ENCODE peak calls at places on chromosomes 6 and 20, in nine cellular contexts. One of them, this sample, is unnamed.

GRCh38 chr6:147528511-147529145 is 20.1 kb downstream of the SAMD5 start:
- DNase-seq in tibial artery: no peak
- DNase-seq in transverse colon: no peak
- DNase-seq in uterus: no peak
- DNase-seq in HL-60: no peak
- DNase-seq in brain microvascular endothelial cell: no peak
- DNase-seq in lower lobe of right lung: no peak
- DNase-seq in esophagus squamous epithelium: no peak
- DNase-seq in HFF-Myc: no peak
- DNase-seq in this sample: no peak

GRCh38 chr6:105359419-105360366 is 43.2 kb downstream of the PREP start:
- DNase-seq in tibial artery: no peak
- DNase-seq in transverse colon: no peak
- DNase-seq in uterus: no peak
- DNase-seq in HL-60: no peak
- DNase-seq in brain microvascular endothelial cell: peak
- DNase-seq in lower lobe of right lung: no peak
- DNase-seq in esophagus squamous epithelium: no peak
- DNase-seq in HFF-Myc: peak
- DNase-seq in this sample: peak

GRCh38 chr6:24566020-24566752 is 71.4 kb downstream of the ALDH5A1 start:
- DNase-seq in tibial artery: no peak
- DNase-seq in transverse colon: no peak
- DNase-seq in uterus: no peak
- DNase-seq in HL-60: no peak
- DNase-seq in brain microvascular endothelial cell: peak
- DNase-seq in lower lobe of right lung: no peak
- DNase-seq in esophagus squamous epithelium: no peak
- DNase-seq in HFF-Myc: no peak
- DNase-seq in this sample: no peak

GRCh38 chr6:11243861-11244260 is 11.4 kb upstream of the NEDD9 start:
- DNase-seq in tibial artery: no peak
- DNase-seq in transverse colon: no peak
- DNase-seq in uterus: no peak
- DNase-seq in HL-60: no peak
- DNase-seq in brain microvascular endothelial cell: no peak
- DNase-seq in lower lobe of right lung: no peak
- DNase-seq in esophagus squamous epithelium: no peak
- DNase-seq in HFF-Myc: no peak
- DNase-seq in this sample: no peak

GRCh38 chr6:18601515-18602035 is 214.4 kb downstream of the RNF144B start:
- DNase-seq in tibial artery: no peak
- DNase-seq in transverse colon: no peak
- DNase-seq in uterus: no peak
- DNase-seq in HL-60: no peak
- DNase-seq in brain microvascular endothelial cell: no peak
- DNase-seq in lower lobe of right lung: no peak
- DNase-seq in esophagus squamous epithelium: no peak
- DNase-seq in HFF-Myc: no peak
- DNase-seq in this sample: no peak

GRCh38 chr20:38842558-38842981 is 37.1 kb downstream of the PPP1R16B start:
- DNase-seq in tibial artery: no peak
- DNase-seq in transverse colon: peak
- DNase-seq in uterus: no peak
- DNase-seq in HL-60: no peak
- DNase-seq in brain microvascular endothelial cell: no peak
- DNase-seq in lower lobe of right lung: no peak
- DNase-seq in esophagus squamous epithelium: peak
- DNase-seq in HFF-Myc: no peak
- DNase-seq in this sample: no peak

GRCh38 chr6:166769648-166770047 is 142.6 kb upstream of the RPS6KA2 start:
- DNase-seq in tibial artery: no peak
- DNase-seq in transverse colon: no peak
- DNase-seq in uterus: no peak
- DNase-seq in HL-60: no peak
- DNase-seq in brain microvascular endothelial cell: no peak
- DNase-seq in lower lobe of right lung: no peak
- DNase-seq in esophagus squamous epithelium: no peak
- DNase-seq in HFF-Myc: no peak
- DNase-seq in this sample: no peak

GRCh38 chr6:127404594-127405178 is 54.5 kb downstream of the KIAA0408 start:
- DNase-seq in tibial artery: no peak
- DNase-seq in transverse colon: no peak
- DNase-seq in uterus: no peak
- DNase-seq in HL-60: peak
- DNase-seq in brain microvascular endothelial cell: no peak
- DNase-seq in lower lobe of right lung: no peak
- DNase-seq in esophagus squamous epithelium: no peak
- DNase-seq in HFF-Myc: no peak
- DNase-seq in this sample: no peak

GRCh38 chr6:28646650-28647049 is 121.0 kb downstream of the GPX5 start:
- DNase-seq in tibial artery: no peak
- DNase-seq in transverse colon: no peak
- DNase-seq in uterus: no peak
- DNase-seq in HL-60: no peak
- DNase-seq in brain microvascular endothelial cell: no peak
- DNase-seq in lower lobe of right lung: no peak
- DNase-seq in esophagus squamous epithelium: no peak
- DNase-seq in HFF-Myc: no peak
- DNase-seq in this sample: no peak

GRCh38 chr6:28643017-28643740 is 117.5 kb downstream of the GPX5 start:
- DNase-seq in tibial artery: no peak
- DNase-seq in transverse colon: no peak
- DNase-seq in uterus: no peak
- DNase-seq in HL-60: no peak
- DNase-seq in brain microvascular endothelial cell: peak
- DNase-seq in lower lobe of right lung: no peak
- DNase-seq in esophagus squamous epithelium: no peak
- DNase-seq in HFF-Myc: peak
- DNase-seq in this sample: peak

GRCh38 chr6:28651161-28651560 is 125.5 kb downstream of the GPX5 start:
- DNase-seq in tibial artery: no peak
- DNase-seq in transverse colon: no peak
- DNase-seq in uterus: no peak
- DNase-seq in HL-60: no peak
- DNase-seq in brain microvascular endothelial cell: peak
- DNase-seq in lower lobe of right lung: no peak
- DNase-seq in esophagus squamous epithelium: no peak
- DNase-seq in HFF-Myc: no peak
- DNase-seq in this sample: no peak

GRCh38 chr6:28648878-28649375 is 123.2 kb downstream of the GPX5 start:
- DNase-seq in tibial artery: no peak
- DNase-seq in transverse colon: no peak
- DNase-seq in uterus: no peak
- DNase-seq in HL-60: no peak
- DNase-seq in brain microvascular endothelial cell: peak
- DNase-seq in lower lobe of right lung: no peak
- DNase-seq in esophagus squamous epithelium: no peak
- DNase-seq in HFF-Myc: no peak
- DNase-seq in this sample: no peak

GRCh38 chr6:28648035-28648877 is 122.6 kb downstream of the GPX5 start:
- DNase-seq in tibial artery: no peak
- DNase-seq in transverse colon: no peak
- DNase-seq in uterus: peak
- DNase-seq in HL-60: no peak
- DNase-seq in brain microvascular endothelial cell: peak
- DNase-seq in lower lobe of right lung: no peak
- DNase-seq in esophagus squamous epithelium: no peak
- DNase-seq in HFF-Myc: peak
- DNase-seq in this sample: peak
- H3K4me3 ChIP-seq in tibial artery: peak
- H3K4me3 ChIP-seq in transverse colon: no peak
- H3K4me3 ChIP-seq in uterus: peak
- H3K4me3 ChIP-seq in HL-60: peak
- H3K4me3 ChIP-seq in brain microvascular endothelial cell: peak
- H3K4me3 ChIP-seq in lower lobe of right lung: peak
- H3K4me3 ChIP-seq in esophagus squamous epithelium: peak
- H3K4me3 ChIP-seq in HFF-Myc: peak
- H3K4me3 ChIP-seq in this sample: peak

GRCh38 chr6:139881251-139881650 is 506.8 kb upstream of the CITED2 start:
- DNase-seq in tibial artery: no peak
- DNase-seq in transverse colon: no peak
- DNase-seq in uterus: no peak
- DNase-seq in HL-60: no peak
- DNase-seq in brain microvascular endothelial cell: no peak
- DNase-seq in lower lobe of right lung: no peak
- DNase-seq in esophagus squamous epithelium: no peak
- DNase-seq in HFF-Myc: no peak
- DNase-seq in this sample: no peak

GRCh38 chr6:139882234-139882633 is 507.8 kb upstream of the CITED2 start:
- DNase-seq in tibial artery: no peak
- DNase-seq in transverse colon: no peak
- DNase-seq in uterus: no peak
- DNase-seq in HL-60: no peak
- DNase-seq in brain microvascular endothelial cell: peak
- DNase-seq in lower lobe of right lung: no peak
- DNase-seq in esophagus squamous epithelium: no peak
- DNase-seq in HFF-Myc: no peak
- DNase-seq in this sample: peak

GRCh38 chr6:139881728-139882211 is 507.3 kb upstream of the CITED2 start:
- DNase-seq in tibial artery: no peak
- DNase-seq in transverse colon: peak
- DNase-seq in uterus: no peak
- DNase-seq in HL-60: peak
- DNase-seq in brain microvascular endothelial cell: peak
- DNase-seq in lower lobe of right lung: no peak
- DNase-seq in esophagus squamous epithelium: no peak
- DNase-seq in HFF-Myc: no peak
- DNase-seq in this sample: peak

GRCh38 chr6:139879823-139880356 is 505.4 kb upstream of the CITED2 start:
- DNase-seq in tibial artery: no peak
- DNase-seq in transverse colon: no peak
- DNase-seq in uterus: no peak
- DNase-seq in HL-60: no peak
- DNase-seq in brain microvascular endothelial cell: no peak
- DNase-seq in lower lobe of right lung: no peak
- DNase-seq in esophagus squamous epithelium: no peak
- DNase-seq in HFF-Myc: no peak
- DNase-seq in this sample: no peak

GRCh38 chr6:139877828-139878405 is 503.5 kb upstream of the CITED2 start:
- DNase-seq in tibial artery: no peak
- DNase-seq in transverse colon: no peak
- DNase-seq in uterus: no peak
- DNase-seq in HL-60: no peak
- DNase-seq in brain microvascular endothelial cell: no peak
- DNase-seq in lower lobe of right lung: no peak
- DNase-seq in esophagus squamous epithelium: no peak
- DNase-seq in HFF-Myc: no peak
- DNase-seq in this sample: no peak
- TF ChIP-seq CTCF in tibial artery: no peak
- TF ChIP-seq CTCF in transverse colon: no peak
- TF ChIP-seq CTCF in uterus: no peak
- TF ChIP-seq CTCF in HL-60: no peak
- TF ChIP-seq CTCF in brain microvascular endothelial cell: no peak
- TF ChIP-seq CTCF in lower lobe of right lung: no peak
- TF ChIP-seq CTCF in esophagus squamous epithelium: no peak
- TF ChIP-seq CTCF in HFF-Myc: no peak
- TF ChIP-seq CTCF in this sample: no peak

GRCh38 chr6:32794510-32794909 is 22.3 kb downstream of the HLA-DOB start:
- DNase-seq in tibial artery: no peak
- DNase-seq in transverse colon: no peak
- DNase-seq in uterus: no peak
- DNase-seq in HL-60: peak
- DNase-seq in brain microvascular endothelial cell: no peak
- DNase-seq in lower lobe of right lung: no peak
- DNase-seq in esophagus squamous epithelium: no peak
- DNase-seq in HFF-Myc: no peak
- DNase-seq in this sample: no peak

GRCh38 chr6:32790306-32790705 is 26.5 kb downstream of the HLA-DOB start:
- DNase-seq in tibial artery: no peak
- DNase-seq in transverse colon: no peak
- DNase-seq in uterus: no peak
- DNase-seq in HL-60: no peak
- DNase-seq in brain microvascular endothelial cell: no peak
- DNase-seq in lower lobe of right lung: no peak
- DNase-seq in esophagus squamous epithelium: no peak
- DNase-seq in HFF-Myc: no peak
- DNase-seq in this sample: no peak

GRCh38 chr6:32796848-32797776 is 19.7 kb downstream of the HLA-DOB start:
- DNase-seq in tibial artery: peak
- DNase-seq in transverse colon: peak
- DNase-seq in uterus: peak
- DNase-seq in HL-60: no peak
- DNase-seq in brain microvascular endothelial cell: peak
- DNase-seq in lower lobe of right lung: peak
- DNase-seq in esophagus squamous epithelium: no peak
- DNase-seq in HFF-Myc: no peak
- DNase-seq in this sample: peak

DNA sequence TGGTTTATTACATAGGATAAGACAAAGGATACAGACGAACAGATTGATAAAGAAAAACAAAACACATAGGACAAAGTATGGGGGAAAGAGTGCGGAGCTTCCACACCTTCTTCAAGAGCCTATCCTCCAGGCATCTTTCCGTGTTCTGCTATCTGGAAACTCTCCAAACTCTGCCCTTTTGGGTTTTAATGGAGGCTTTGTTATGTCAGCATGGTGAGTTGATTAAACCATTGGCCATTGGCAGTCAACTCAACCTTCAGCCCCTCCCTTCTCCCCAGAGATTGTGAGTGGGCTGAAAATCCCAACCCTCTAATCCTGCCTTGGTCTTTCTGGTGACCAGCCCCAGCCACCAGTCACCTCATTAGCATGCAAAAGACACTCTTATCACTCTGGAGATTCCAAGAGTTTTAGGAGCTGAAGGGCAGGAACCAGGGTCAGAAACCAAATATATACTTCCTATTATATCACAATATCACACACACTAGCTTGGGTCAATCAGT is 23.9 kb downstream of the HLA-DOB start:
- DNase-seq in tibial artery: no peak
- DNase-seq in transverse colon: no peak
- DNase-seq in uterus: no peak
- DNase-seq in HL-60: no peak
- DNase-seq in brain microvascular endothelial cell: no peak
- DNase-seq in lower lobe of right lung: no peak
- DNase-seq in esophagus squamous epithelium: no peak
- DNase-seq in HFF-Myc: no peak
- DNase-seq in this sample: no peak
- H3K4me3 ChIP-seq in tibial artery: no peak
- H3K4me3 ChIP-seq in transverse colon: no peak
- H3K4me3 ChIP-seq in uterus: no peak
- H3K4me3 ChIP-seq in HL-60: no peak
- H3K4me3 ChIP-seq in brain microvascular endothelial cell: no peak
- H3K4me3 ChIP-seq in lower lobe of right lung: no peak
- H3K4me3 ChIP-seq in esophagus squamous epithelium: no peak
- H3K4me3 ChIP-seq in HFF-Myc: no peak
- H3K4me3 ChIP-seq in this sample: no peak

DNA sequence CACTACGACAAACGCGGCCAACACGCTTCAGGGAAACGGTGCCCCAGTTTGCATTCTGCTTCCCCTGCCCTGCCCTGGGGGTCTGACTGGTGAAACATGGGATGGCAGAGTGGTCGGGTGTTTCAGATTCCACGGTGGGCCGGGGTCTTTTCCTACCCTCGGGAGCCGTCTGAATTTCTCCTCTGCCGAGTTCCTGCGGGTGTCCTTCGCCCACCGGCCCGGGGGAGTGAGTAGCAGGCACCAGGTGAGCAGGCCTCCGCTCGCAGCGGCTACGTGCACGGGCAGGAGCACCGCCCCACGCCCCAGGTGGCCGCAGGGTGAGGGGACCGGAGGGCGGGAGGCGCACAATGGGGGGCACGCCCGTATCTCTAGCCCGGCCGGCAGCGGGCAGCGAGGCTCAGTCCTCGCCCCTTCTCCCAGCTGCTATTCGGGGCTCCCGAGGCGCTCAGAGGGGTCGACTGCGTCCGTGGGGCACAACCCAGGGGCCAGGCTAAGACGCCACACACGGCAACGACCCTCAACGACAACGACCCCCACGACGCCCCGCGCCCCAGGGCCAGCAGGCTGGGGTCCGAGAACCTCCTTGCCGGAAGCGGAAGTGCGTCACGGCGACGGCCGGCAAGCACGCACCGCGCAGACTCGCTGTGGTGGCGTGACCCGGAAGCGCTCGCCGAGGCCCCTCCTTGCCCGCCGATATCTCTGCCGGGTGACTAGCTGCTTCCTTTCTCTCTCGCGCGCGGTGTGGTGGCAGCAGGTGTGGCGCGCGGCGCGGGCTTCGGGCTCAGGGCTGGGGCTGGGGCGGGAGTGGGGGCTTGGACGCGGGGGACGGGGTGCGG is at the start of gene RPS21:
- DNase-seq in tibial artery: peak
- DNase-seq in transverse colon: peak
- DNase-seq in uterus: peak
- DNase-seq in HL-60: peak
- DNase-seq in brain microvascular endothelial cell: peak
- DNase-seq in lower lobe of right lung: peak
- DNase-seq in esophagus squamous epithelium: peak
- DNase-seq in HFF-Myc: peak
- DNase-seq in this sample: peak
- TF ChIP-seq CTCF in tibial artery: no peak
- TF ChIP-seq CTCF in transverse colon: no peak
- TF ChIP-seq CTCF in uterus: peak
- TF ChIP-seq CTCF in HL-60: no peak
- TF ChIP-seq CTCF in brain microvascular endothelial cell: no peak
- TF ChIP-seq CTCF in lower lobe of right lung: no peak
- TF ChIP-seq CTCF in esophagus squamous epithelium: peak
- TF ChIP-seq CTCF in HFF-Myc: no peak
- TF ChIP-seq CTCF in this sample: no peak

This sample was measured in astrocyte of the spinal cord.